ENCODE peak calls at places on chromosomes 12 and 14, in six cellular contexts. D is DMS 273 treated with DMSO at 0.1 percent for 48 hours; A is WTC11; K is CD8-positive, alpha-beta memory T cell; Z is NCI-H446 treated with DMSO at 0.1 percent for 48 hours; H is left colon. F is an unnamed sample.

GRCh38 chr12:68839183-68840147 is 31.5 kb downstream of the MDM2 start:
- DNase-seq in D (no peak), A (no peak), K (no peak), Z (no peak), H (no peak), F (no peak)

GRCh38 chr12:19988457-19988856 is 379.9 kb upstream of the PDE3A start:
- DNase-seq in D (no peak), A (no peak), K (no peak), Z (peak), H (no peak), F (no peak)

GRCh38 chr12:105084251-105085250 is at the start of gene ALDH1L2:
- DNase-seq in D (peak), A (peak), K (peak), Z (peak), H (peak), F (peak)

GRCh38 chr14:65336191-65336591 is 76.3 kb upstream of the FUT8 start:
- DNase-seq in D (no peak), A (no peak), K (no peak), Z (no peak), H (no peak), F (no peak)

GRCh38 chr12:131380961-131381705 is 329.8 kb upstream of the SFSWAP start:
- DNase-seq in D (no peak), A (no peak), K (no peak), Z (no peak), H (no peak), F (no peak)

GRCh38 chr12:50188280-50188781 is 21.2 kb upstream of the CERS5 start:
- DNase-seq in D (no peak), A (no peak), K (no peak), Z (no peak), H (no peak), F (no peak)

GRCh38 chr14:101508196-101508947 is 52.9 kb upstream of the DIO3 start:
- DNase-seq in D (no peak), A (no peak), K (no peak), Z (no peak), H (no peak), F (no peak)

GRCh38 chr12:57166971-57167371 is 19.6 kb upstream of the LRP1-AS start:
- DNase-seq in D (no peak), A (no peak), K (no peak), Z (no peak), H (no peak), F (no peak)